ENCODE peak calls at places on chromosome 12, in seven cellular contexts. B is colonic mucosa, V is tibial nerve, I is brain microvascular endothelial cell, J is ovary, A is GM06990, L is iPS DF 6.9. E is an unnamed sample.

GRCh38 chr12:15597125-15597830 is 191.9 kb downstream of the EPS8 start:
- DNase-seq in B (no peak), V (no peak), I (no peak), J (no peak), A (no peak), L (no peak), E (no peak)

GRCh38 chr12:88371416-88372183 is 208.7 kb downstream of the KITLG start:
- DNase-seq in B (peak; percentile 21), V (peak; percentile 28), I (peak; percentile 25), J (no peak), A (no peak), L (no peak), E (peak; percentile 20)

GRCh38 chr12:53061404-53062010 is 11.6 kb downstream of the TNS2 start:
- DNase-seq in B (peak; percentile 88), V (no peak), I (no peak), J (peak; percentile 54), A (no peak), L (no peak), E (peak; percentile 82)

GRCh38 chr12:81128930-81129554 is 51.2 kb downstream of the ACSS3 start:
- DNase-seq in B (peak; percentile 23), V (no peak), I (peak; percentile 62), J (peak; percentile 25), A (no peak), L (peak; percentile 27), E (no peak)

GRCh38 chr12:54596526-54596946 is 8.1 kb upstream of the PPP1R1A start:
- DNase-seq in B (peak; percentile 60), V (peak; percentile 77), I (peak; percentile 66), J (peak; percentile 70), A (no peak), L (peak; percentile 80), E (peak; percentile 41)

GRCh38 chr12:2664721-2665577 is 129.8 kb upstream of the FKBP4 start:
- DNase-seq in B (no peak), V (no peak), I (no peak), J (no peak), A (no peak), L (no peak), E (no peak)

GRCh38 chr12:27525373-27525772 is 1.4 kb downstream of the PPFIBP1 start:
- DNase-seq in B (peak; percentile 31), V (peak; percentile 15), I (peak; percentile 57), J (no peak), A (no peak), L (no peak), E (no peak)

GRCh38 chr12:92108651-92109050 is 37.0 kb downstream of the BTG1 start:
- DNase-seq in B (no peak), V (peak; percentile 18), I (peak; percentile 16), J (peak; percentile 69), A (no peak), L (no peak), E (peak; percentile 59)

GRCh38 chr12:131290255-131290959 is 336.7 kb downstream of the ADGRD1 start:
- DNase-seq in B (no peak), V (peak; percentile 2), I (no peak), J (no peak), A (no peak), L (no peak), E (no peak)

GRCh38 chr12:102436867-102437266 is 43.5 kb downstream of the IGF1 start:
- DNase-seq in B (no peak), V (no peak), I (no peak), J (no peak), A (no peak), L (no peak), E (no peak)

GRCh38 chr12:95147836-95148235 is 69.4 kb downstream of the FGD6 start:
- DNase-seq in B (no peak), V (no peak), I (no peak), J (no peak), A (no peak), L (no peak), E (no peak)

GRCh38 chr12:54082402-54082892 is 28.8 kb downstream of the HOXC4 start:
- DNase-seq in B (peak; percentile 19), V (no peak), I (no peak), J (peak; percentile 66), A (no peak), L (no peak), E (no peak)

GRCh38 chr12:110906088-110906487 is 14.3 kb downstream of the MYL2 start:
- DNase-seq in B (no peak), V (no peak), I (no peak), J (no peak), A (peak; percentile 52), L (no peak), E (no peak)

GRCh38 chr12:109768901-109769670 is 55.5 kb downstream of the FAM222A start:
- DNase-seq in B (no peak), V (no peak), I (no peak), J (no peak), A (no peak), L (no peak), E (no peak)

GRCh38 chr12:103431387-103431786 is 64.4 kb downstream of the C12orf42 start:
- DNase-seq in B (no peak), V (no peak), I (no peak), J (no peak), A (peak; percentile 38), L (no peak), E (no peak)

GRCh38 chr12:107092669-107093546 is 441 bp downstream of the CRY1 start:
- DNase-seq in B (peak; percentile 54), V (peak; percentile 25), I (peak; percentile 32), J (peak; percentile 60), A (no peak), L (no peak), E (peak; percentile 63)

GRCh38 chr12:124217508-124217981 is 77.3 kb upstream of the RFLNA start:
- DNase-seq in B (no peak), V (no peak), I (peak; percentile 8), J (no peak), A (no peak), L (no peak), E (no peak)

GRCh38 chr12:93440043-93440835 is 1.5 kb downstream of the UBE2N start:
- DNase-seq in B (no peak), V (no peak), I (no peak), J (no peak), A (no peak), L (no peak), E (no peak)

GRCh38 chr12:50276912-50277671 is 6.2 kb downstream of the LIMA1 start:
- DNase-seq in B (no peak), V (no peak), I (no peak), J (no peak), A (no peak), L (no peak), E (no peak)

GRCh38 chr12:6873094-6874006 is at the start of gene SPSB2:
- DNase-seq in B (peak; percentile 99), V (peak; percentile 91), I (peak; percentile 93), J (peak; percentile 99), A (peak; percentile 97), L (peak; percentile 100), E (peak; percentile 99)

GRCh38 chr12:1054103-1054838 is 63.2 kb downstream of the ERC1 start:
- DNase-seq in B (no peak), V (no peak), I (no peak), J (no peak), A (no peak), L (no peak), E (no peak)

GRCh38 chr12:16012086-16012485 is 101.0 kb downstream of the DERA start:
- DNase-seq in B (no peak), V (peak; percentile 40), I (peak; percentile 15), J (peak; percentile 51), A (no peak), L (no peak), E (peak; percentile 47)

GRCh38 chr12:97555547-97556200 is 93.1 kb downstream of the RMST start:
- DNase-seq in B (no peak), V (no peak), I (no peak), J (no peak), A (no peak), L (no peak), E (no peak)

GRCh38 chr12:40261937-40262336 is 37.1 kb downstream of the LRRK2 start:
- DNase-seq in B (no peak), V (no peak), I (no peak), J (no peak), A (peak; percentile 24), L (no peak), E (no peak)

DNA sequence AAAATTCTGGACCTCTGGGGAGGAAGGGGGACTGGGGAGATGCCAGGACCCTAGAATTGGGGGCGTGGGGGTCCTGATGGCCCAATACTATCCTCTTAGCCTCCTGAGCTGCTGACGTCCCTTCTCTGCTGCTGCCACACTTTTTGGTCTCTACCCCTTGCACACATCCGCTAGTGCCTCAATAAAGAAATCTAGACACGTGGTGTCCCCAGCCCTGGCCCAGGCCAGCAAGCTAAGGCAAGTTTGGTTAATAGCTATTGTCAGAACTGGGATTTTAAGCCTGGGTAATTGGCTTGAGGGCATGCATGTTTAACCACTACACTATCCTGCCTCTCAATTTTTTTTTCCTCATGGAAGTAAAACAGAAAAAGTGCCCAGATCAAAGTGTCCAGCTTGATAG is 962 bp downstream of the OAS2 start:
- DNase-seq in B (peak; percentile 30), V (no peak), I (no peak), J (no peak), A (peak; percentile 46), L (no peak), E (no peak)
- H3K4me3 ChIP-seq in B (peak overlapping the region; percentile 36), V (peak overlapping the region; percentile 29), I (no peak overlapping the region), J (no peak overlapping the region), A (peak overlapping the region; percentile 86), L (no peak overlapping the region), E (peak overlapping the region; percentile 45)

GRCh38 chr12:66456622-66457021 is 154.3 kb downstream of the HELB start:
- DNase-seq in B (no peak), V (no peak), I (no peak), J (no peak), A (no peak), L (no peak), E (no peak)

GRCh38 chr12:66449531-66449930 is 147.2 kb downstream of the HELB start:
- DNase-seq in B (no peak), V (no peak), I (no peak), J (no peak), A (no peak), L (no peak), E (no peak)

GRCh38 chr12:66453111-66453510 is 150.8 kb downstream of the HELB start:
- DNase-seq in B (no peak), V (no peak), I (no peak), J (no peak), A (no peak), L (no peak), E (no peak)

GRCh38 chr12:66453837-66454236 is 151.5 kb downstream of the HELB start:
- DNase-seq in B (no peak), V (no peak), I (no peak), J (no peak), A (no peak), L (no peak), E (no peak)
- H3K4me3 ChIP-seq in B (no peak overlapping the region), V (no peak overlapping the region), I (no peak overlapping the region), J (no peak overlapping the region), A (no peak overlapping the region), L (no peak overlapping the region), E (no peak overlapping the region)

GRCh38 chr12:83015390-83016225 is 328.9 kb downstream of the TMTC2 start:
- DNase-seq in B (no peak), V (peak; percentile 6), I (peak; percentile 12), J (peak; percentile 36), A (no peak), L (no peak), E (no peak)
- H3K4me3 ChIP-seq in B (no peak overlapping the region), V (no peak overlapping the region), I (peak overlapping the region; percentile 29), J (peak overlapping the region; percentile 23), A (no peak overlapping the region), L (no peak overlapping the region), E (peak overlapping the region; percentile 2)

DNA sequence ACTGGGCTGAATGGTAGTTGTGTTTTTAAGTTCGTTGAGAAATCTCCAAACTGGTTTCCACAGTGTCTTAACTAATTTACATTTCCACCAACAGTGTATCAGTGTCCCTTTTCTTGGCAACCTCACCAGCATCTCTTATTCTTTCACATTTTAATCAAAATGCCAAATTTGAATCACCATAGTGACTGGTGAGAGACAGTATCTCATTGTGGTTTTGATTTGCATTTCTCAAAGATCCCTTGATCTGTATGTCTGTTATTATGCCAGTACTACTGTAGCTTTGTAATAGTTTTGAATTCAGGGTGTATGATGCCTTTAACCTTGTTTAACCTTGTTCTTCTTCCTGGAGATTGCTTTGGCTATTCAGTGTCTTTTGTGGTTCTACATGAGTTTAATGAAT is 2.2 kb upstream of the EIF2S3B start:
- DNase-seq in B (no peak), V (no peak), I (no peak), J (no peak), A (no peak), L (no peak), E (no peak)
- H3K4me3 ChIP-seq in B (no peak overlapping the region), V (no peak overlapping the region), I (no peak overlapping the region), J (no peak overlapping the region), A (no peak overlapping the region), L (no peak overlapping the region), E (no peak overlapping the region)

E was measured in left lung.